ENCODE peak calls at places on chromosome 20, in five cellular contexts. N is HEK293T, U is NT2/D1, G is GM23338, T is SK-N-DZ. M is an unnamed sample.

GRCh38 chr20:54766483-54766882 is 291.1 kb downstream of the DOK5 start:
- DNase-seq in U (no peak), N (no peak), T (no peak), G (no peak), M (no peak)

GRCh38 chr20:63696628-63697356 is at the start of gene TNFRSF6B:
- DNase-seq in T (no peak), G (no peak), N (no peak), U (no peak), M (no peak)

GRCh38 chr20:42688576-42688975 is 501.1 kb downstream of the PTPRT start:
- DNase-seq in N (no peak), G (no peak), U (peak; percentile 22), T (no peak), M (peak; percentile 54)

GRCh38 chr20:3174442-3175263 is 1.3 kb upstream of the LZTS3 start:
- DNase-seq in G (peak; percentile 86), U (peak; percentile 63), T (peak; percentile 61), N (no peak), M (no peak)

GRCh38 chr20:13243826-13244376 is 22.8 kb downstream of the ISM1 start:
- DNase-seq in T (no peak), U (no peak), N (no peak), G (no peak), M (peak; percentile 18)

GRCh38 chr20:37383229-37383989 is 37.5 kb downstream of the SRC start:
- DNase-seq in G (no peak), U (no peak), N (no peak), T (no peak), M (peak; percentile 28)

GRCh38 chr20:49690899-49691620 is 22.6 kb downstream of the B4GALT5 start:
- DNase-seq in U (no peak), T (no peak), N (no peak), G (no peak), M (peak; percentile 67)

GRCh38 chr20:10857362-10858070 is 183.7 kb upstream of the JAG1 start:
- DNase-seq in N (no peak), G (no peak), U (no peak), T (no peak), M (peak; percentile 91)

GRCh38 chr20:62768234-62768814 is 27.9 kb upstream of the MRGBP start:
- DNase-seq in U (no peak), G (peak; percentile 49), T (no peak), N (no peak), M (no peak)

GRCh38 chr20:54486583-54486982 is 11.2 kb downstream of the DOK5 start:
- DNase-seq in G (no peak), N (no peak), U (no peak), T (no peak), M (no peak)

GRCh38 chr20:49964964-49965780 is 17.6 kb upstream of the SNAI1 start:
- DNase-seq in U (peak; percentile 74), T (peak; percentile 61), N (peak; percentile 81), G (peak; percentile 89), M (peak; percentile 59)

GRCh38 chr20:45835230-45836224 is 1.9 kb downstream of the SNX21 start:
- DNase-seq in U (no peak), G (no peak), T (no peak), N (no peak), M (no peak)